ENCODE peak calls at places on chromosome 11, in eight cellular contexts. One of them, this sample, is unnamed.

GRCh38 chr11:24234822-24235508 is 261.9 kb upstream of the LUZP2 start:
- DNase-seq in colonic mucosa: peak; percentile 20
- DNase-seq in brain microvascular endothelial cell: peak; percentile 46
- DNase-seq in ovary: no peak
- DNase-seq in WERI-Rb-1: peak; percentile 19
- DNase-seq in suprapubic skin: no peak
- DNase-seq in tibial artery: no peak
- DNase-seq in spleen: no peak
- DNase-seq in this sample: no peak

GRCh38 chr11:103863497-103863896 is 172.9 kb upstream of the DDI1 start:
- DNase-seq in colonic mucosa: no peak
- DNase-seq in brain microvascular endothelial cell: peak; percentile 65
- DNase-seq in ovary: no peak
- DNase-seq in WERI-Rb-1: no peak
- DNase-seq in suprapubic skin: no peak
- DNase-seq in tibial artery: no peak
- DNase-seq in spleen: no peak
- DNase-seq in this sample: no peak

GRCh38 chr11:44740967-44741366 is 14.2 kb downstream of the TSPAN18 start:
- DNase-seq in colonic mucosa: no peak
- DNase-seq in brain microvascular endothelial cell: no peak
- DNase-seq in ovary: no peak
- DNase-seq in WERI-Rb-1: no peak
- DNase-seq in suprapubic skin: no peak
- DNase-seq in tibial artery: no peak
- DNase-seq in spleen: no peak
- DNase-seq in this sample: no peak

GRCh38 chr11:69196322-69197169 is 40.8 kb downstream of the SMIM38 start:
- DNase-seq in colonic mucosa: no peak
- DNase-seq in brain microvascular endothelial cell: no peak
- DNase-seq in ovary: no peak
- DNase-seq in WERI-Rb-1: no peak
- DNase-seq in suprapubic skin: no peak
- DNase-seq in tibial artery: no peak
- DNase-seq in spleen: no peak
- DNase-seq in this sample: no peak

GRCh38 chr11:95255523-95256165 is 24.6 kb upstream of the SESN3 start:
- DNase-seq in colonic mucosa: no peak
- DNase-seq in brain microvascular endothelial cell: no peak
- DNase-seq in ovary: no peak
- DNase-seq in WERI-Rb-1: no peak
- DNase-seq in suprapubic skin: no peak
- DNase-seq in tibial artery: no peak
- DNase-seq in spleen: no peak
- DNase-seq in this sample: no peak

GRCh38 chr11:11444027-11444799 is 91.2 kb upstream of the CSNK2A3 start:
- DNase-seq in colonic mucosa: no peak
- DNase-seq in brain microvascular endothelial cell: peak; percentile 35
- DNase-seq in ovary: no peak
- DNase-seq in WERI-Rb-1: no peak
- DNase-seq in suprapubic skin: no peak
- DNase-seq in tibial artery: no peak
- DNase-seq in spleen: no peak
- DNase-seq in this sample: no peak

GRCh38 chr11:124798991-124799383 is 1.2 kb downstream of the MSANTD2 start:
- DNase-seq in colonic mucosa: peak; percentile 33
- DNase-seq in brain microvascular endothelial cell: peak; percentile 43
- DNase-seq in ovary: no peak
- DNase-seq in WERI-Rb-1: no peak
- DNase-seq in suprapubic skin: no peak
- DNase-seq in tibial artery: no peak
- DNase-seq in spleen: no peak
- DNase-seq in this sample: no peak

GRCh38 chr11:83011333-83012167 is 60.1 kb downstream of the RAB30 start:
- DNase-seq in colonic mucosa: no peak
- DNase-seq in brain microvascular endothelial cell: no peak
- DNase-seq in ovary: no peak
- DNase-seq in WERI-Rb-1: no peak
- DNase-seq in suprapubic skin: no peak
- DNase-seq in tibial artery: no peak
- DNase-seq in spleen: no peak
- DNase-seq in this sample: no peak

GRCh38 chr11:59226396-59226795 is 13.7 kb upstream of the MPEG1 start:
- DNase-seq in colonic mucosa: no peak
- DNase-seq in brain microvascular endothelial cell: no peak
- DNase-seq in ovary: no peak
- DNase-seq in WERI-Rb-1: no peak
- DNase-seq in suprapubic skin: no peak
- DNase-seq in tibial artery: no peak
- DNase-seq in spleen: no peak
- DNase-seq in this sample: no peak

GRCh38 chr11:77138106-77138649 is 10.1 kb downstream of the MYO7A start:
- DNase-seq in colonic mucosa: no peak
- DNase-seq in brain microvascular endothelial cell: no peak
- DNase-seq in ovary: no peak
- DNase-seq in WERI-Rb-1: peak; percentile 69
- DNase-seq in suprapubic skin: no peak
- DNase-seq in tibial artery: no peak
- DNase-seq in spleen: no peak
- DNase-seq in this sample: no peak

GRCh38 chr11:120352405-120352804 is 16.2 kb downstream of the ARHGEF12 start:
- DNase-seq in colonic mucosa: peak; percentile 40
- DNase-seq in brain microvascular endothelial cell: no peak
- DNase-seq in ovary: no peak
- DNase-seq in WERI-Rb-1: no peak
- DNase-seq in suprapubic skin: no peak
- DNase-seq in tibial artery: no peak
- DNase-seq in spleen: no peak
- DNase-seq in this sample: no peak

GRCh38 chr11:76670475-76671235 is at the start of gene LRRC32:
- DNase-seq in colonic mucosa: peak; percentile 67
- DNase-seq in brain microvascular endothelial cell: no peak
- DNase-seq in ovary: peak; percentile 81
- DNase-seq in WERI-Rb-1: peak; percentile 48
- DNase-seq in suprapubic skin: no peak
- DNase-seq in tibial artery: peak; percentile 84
- DNase-seq in spleen: peak; percentile 89
- DNase-seq in this sample: peak; percentile 79

GRCh38 chr11:46492540-46492939 is 101.0 kb upstream of the CHRM4 start:
- DNase-seq in colonic mucosa: peak; percentile 76
- DNase-seq in brain microvascular endothelial cell: no peak
- DNase-seq in ovary: no peak
- DNase-seq in WERI-Rb-1: no peak
- DNase-seq in suprapubic skin: no peak
- DNase-seq in tibial artery: no peak
- DNase-seq in spleen: no peak
- DNase-seq in this sample: no peak

GRCh38 chr11:120121914-120122473 is 15.9 kb downstream of the TRIM29 start:
- DNase-seq in colonic mucosa: no peak
- DNase-seq in brain microvascular endothelial cell: no peak
- DNase-seq in ovary: peak; percentile 40
- DNase-seq in WERI-Rb-1: no peak
- DNase-seq in suprapubic skin: no peak
- DNase-seq in tibial artery: no peak
- DNase-seq in spleen: no peak
- DNase-seq in this sample: no peak

GRCh38 chr11:1706634-1707400 is 9.8 kb downstream of the KRTAP5-6 start:
- DNase-seq in colonic mucosa: peak; percentile 18
- DNase-seq in brain microvascular endothelial cell: no peak
- DNase-seq in ovary: no peak
- DNase-seq in WERI-Rb-1: no peak
- DNase-seq in suprapubic skin: peak; percentile 72
- DNase-seq in tibial artery: no peak
- DNase-seq in spleen: peak; percentile 76
- DNase-seq in this sample: no peak

GRCh38 chr11:71420455-71421241 is 27.5 kb downstream of the DHCR7 start:
- DNase-seq in colonic mucosa: peak; percentile 53
- DNase-seq in brain microvascular endothelial cell: peak; percentile 24
- DNase-seq in ovary: no peak
- DNase-seq in WERI-Rb-1: peak; percentile 68
- DNase-seq in suprapubic skin: no peak
- DNase-seq in tibial artery: no peak
- DNase-seq in spleen: no peak
- DNase-seq in this sample: no peak

GRCh38 chr11:112279901-112280267 is 19.2 kb upstream of the PLET1 start:
- DNase-seq in colonic mucosa: peak; percentile 80
- DNase-seq in brain microvascular endothelial cell: peak; percentile 26
- DNase-seq in ovary: peak; percentile 71
- DNase-seq in WERI-Rb-1: peak; percentile 70
- DNase-seq in suprapubic skin: peak; percentile 86
- DNase-seq in tibial artery: no peak
- DNase-seq in spleen: peak; percentile 92
- DNase-seq in this sample: no peak

GRCh38 chr11:10792385-10793068 is 16.2 kb downstream of the EIF4G2 start:
- DNase-seq in colonic mucosa: peak; percentile 92
- DNase-seq in brain microvascular endothelial cell: peak; percentile 65
- DNase-seq in ovary: peak; percentile 90
- DNase-seq in WERI-Rb-1: peak; percentile 94
- DNase-seq in suprapubic skin: peak; percentile 94
- DNase-seq in tibial artery: peak; percentile 90
- DNase-seq in spleen: peak; percentile 98
- DNase-seq in this sample: peak; percentile 92

DNA sequence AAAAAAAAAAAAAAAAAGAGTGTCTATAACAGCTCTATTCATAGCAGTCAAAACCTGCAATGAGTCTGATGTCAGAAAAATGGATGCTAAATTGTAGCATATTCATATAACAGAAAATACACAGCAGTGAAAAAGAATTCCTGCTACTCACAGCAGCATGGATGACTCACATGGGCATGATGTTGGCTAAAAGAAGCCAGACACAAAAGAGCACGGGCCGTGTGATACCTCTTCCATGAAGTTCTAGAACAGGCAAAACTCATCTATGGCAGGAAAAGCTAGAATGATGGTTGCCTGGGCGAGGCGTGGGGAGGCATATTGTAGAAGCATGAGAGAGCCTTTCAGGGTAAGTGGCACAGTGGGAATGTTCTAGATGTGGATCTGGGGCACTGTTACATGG is 18.9 kb downstream of the PLAAT3 start:
- DNase-seq in colonic mucosa: peak; percentile 5
- DNase-seq in brain microvascular endothelial cell: peak; percentile 51
- DNase-seq in ovary: no peak
- DNase-seq in WERI-Rb-1: no peak
- DNase-seq in suprapubic skin: no peak
- DNase-seq in tibial artery: no peak
- DNase-seq in spleen: no peak
- DNase-seq in this sample: no peak
- H3K27ac ChIP-seq in colonic mucosa: no peak overlapping the region
- H3K27ac ChIP-seq in brain microvascular endothelial cell: no peak overlapping the region
- H3K27ac ChIP-seq in ovary: no peak overlapping the region
- H3K27ac ChIP-seq in WERI-Rb-1: no peak overlapping the region
- H3K27ac ChIP-seq in suprapubic skin: no peak overlapping the region
- H3K27ac ChIP-seq in tibial artery: no peak overlapping the region
- H3K27ac ChIP-seq in spleen: no peak overlapping the region
- H3K27ac ChIP-seq in this sample: no peak overlapping the region

GRCh38 chr11:114111369-114112042 is 52.0 kb downstream of the ZBTB16 start:
- DNase-seq in colonic mucosa: no peak
- DNase-seq in brain microvascular endothelial cell: peak; percentile 18
- DNase-seq in ovary: no peak
- DNase-seq in WERI-Rb-1: no peak
- DNase-seq in suprapubic skin: no peak
- DNase-seq in tibial artery: no peak
- DNase-seq in spleen: no peak
- DNase-seq in this sample: peak; percentile 43
- TF ChIP-seq CTCF in colonic mucosa: no peak
- TF ChIP-seq CTCF in brain microvascular endothelial cell: no peak
- TF ChIP-seq CTCF in ovary: no peak
- TF ChIP-seq CTCF in WERI-Rb-1: no peak
- TF ChIP-seq CTCF in suprapubic skin: no peak
- TF ChIP-seq CTCF in tibial artery: no peak
- TF ChIP-seq CTCF in spleen: no peak
- TF ChIP-seq CTCF in this sample: no peak

GRCh38 chr11:17553249-17553546 is 6.1 kb downstream of the OTOG start:
- DNase-seq in colonic mucosa: no peak
- DNase-seq in brain microvascular endothelial cell: no peak
- DNase-seq in ovary: no peak
- DNase-seq in WERI-Rb-1: no peak
- DNase-seq in suprapubic skin: no peak
- DNase-seq in tibial artery: peak; percentile 60
- DNase-seq in spleen: peak; percentile 67
- DNase-seq in this sample: no peak
- H3K27ac ChIP-seq in colonic mucosa: no peak overlapping the region
- H3K27ac ChIP-seq in brain microvascular endothelial cell: no peak overlapping the region
- H3K27ac ChIP-seq in ovary: no peak overlapping the region
- H3K27ac ChIP-seq in WERI-Rb-1: no peak overlapping the region
- H3K27ac ChIP-seq in suprapubic skin: no peak overlapping the region
- H3K27ac ChIP-seq in tibial artery: no peak overlapping the region
- H3K27ac ChIP-seq in spleen: no peak overlapping the region
- H3K27ac ChIP-seq in this sample: no peak overlapping the region

DNA sequence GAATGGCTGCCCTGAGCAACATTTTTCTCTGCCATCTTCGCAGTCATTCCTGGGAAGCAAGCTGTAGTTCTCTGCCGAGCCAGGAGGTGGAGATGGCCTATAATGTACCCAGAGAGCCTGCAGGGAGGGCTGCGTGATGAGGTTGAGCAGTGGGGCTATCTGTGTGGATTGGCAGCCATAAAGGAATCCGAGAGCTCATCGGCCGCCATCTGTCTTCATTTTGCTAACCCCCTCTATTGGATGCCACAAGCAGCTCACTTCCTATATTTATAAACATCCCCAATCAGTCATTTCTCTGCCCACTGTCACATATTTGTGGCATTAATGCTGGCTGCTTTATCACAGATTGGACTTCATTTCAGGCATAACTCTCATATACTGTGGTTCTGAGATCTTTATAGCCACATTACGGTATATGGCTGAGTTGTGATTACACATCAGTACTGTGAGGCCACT is 209.5 kb downstream of the NTM start:
- DNase-seq in colonic mucosa: no peak
- DNase-seq in brain microvascular endothelial cell: peak; percentile 52
- DNase-seq in ovary: peak; percentile 56
- DNase-seq in WERI-Rb-1: peak; percentile 86
- DNase-seq in suprapubic skin: no peak
- DNase-seq in tibial artery: no peak
- DNase-seq in spleen: no peak
- DNase-seq in this sample: no peak
- TF ChIP-seq CTCF in colonic mucosa: no peak
- TF ChIP-seq CTCF in brain microvascular endothelial cell: peak; percentile 90
- TF ChIP-seq CTCF in ovary: no peak
- TF ChIP-seq CTCF in WERI-Rb-1: peak; percentile 75
- TF ChIP-seq CTCF in suprapubic skin: peak; percentile 40
- TF ChIP-seq CTCF in tibial artery: no peak
- TF ChIP-seq CTCF in spleen: peak; percentile 31
- TF ChIP-seq CTCF in this sample: no peak

This sample was measured in ascending aorta.